ENCODE peak calls at places on chromosome 14, in eight cellular contexts. L is LHCN-M2, I is hepatocyte, C is posterior vena cava, S is foreskin fibroblast, A is amygdala, D is left colon, M is GM03348. P is an unnamed sample.

GRCh38 chr14:29895591-29896043 is 32.0 kb downstream of the PRKD1 start:
- DNase-seq in L (no peak), I (peak), C (no peak), S (no peak), A (no peak), D (no peak), M (no peak), P (peak)

GRCh38 chr14:51780006-51780692 is 80.3 kb upstream of the GNG2 start:
- DNase-seq in L (peak), I (peak), C (peak), S (peak), A (peak), D (peak), M (peak), P (peak)

GRCh38 chr14:55265197-55265596 is 6.0 kb upstream of the FBXO34 start:
- DNase-seq in L (no peak), I (no peak), C (no peak), S (no peak), A (no peak), D (no peak), M (no peak), P (no peak)

GRCh38 chr14:95507701-95508103 is 8.7 kb downstream of the SYNE3 start:
- DNase-seq in L (peak), I (no peak), C (no peak), S (peak), A (no peak), D (no peak), M (peak), P (peak)

GRCh38 chr14:56874375-56874774 is 64.1 kb upstream of the OTX2 start:
- DNase-seq in L (peak), I (peak), C (no peak), S (no peak), A (no peak), D (peak), M (no peak), P (no peak)

GRCh38 chr14:63164108-63164683 is 40.0 kb upstream of the RHOJ start:
- DNase-seq in L (no peak), I (no peak), C (no peak), S (no peak), A (no peak), D (no peak), M (peak), P (peak)

GRCh38 chr14:94046696-94047250 is 20.6 kb downstream of the OTUB2 start:
- DNase-seq in L (no peak), I (no peak), C (no peak), S (no peak), A (no peak), D (no peak), M (no peak), P (peak)

GRCh38 chr14:55980970-55981369 is 137.2 kb upstream of the PELI2 start:
- DNase-seq in L (no peak), I (no peak), C (no peak), S (no peak), A (no peak), D (no peak), M (no peak), P (no peak)

GRCh38 chr14:37246427-37246829 is 48.7 kb downstream of the MIPOL1 start:
- DNase-seq in L (peak), I (peak), C (no peak), S (peak), A (no peak), D (no peak), M (peak), P (no peak)

GRCh38 chr14:69043007-69043444 is 63.9 kb upstream of the ACTN1 start:
- DNase-seq in L (no peak), I (no peak), C (peak), S (peak), A (no peak), D (peak), M (no peak), P (peak)

GRCh38 chr14:104753528-104754212 is 723 bp downstream of the SIVA1 start:
- DNase-seq in L (no peak), I (peak), C (no peak), S (peak), A (no peak), D (no peak), M (no peak), P (no peak)

GRCh38 chr14:99991306-99991705 is 73.9 kb upstream of the EVL start:
- DNase-seq in L (no peak), I (no peak), C (no peak), S (no peak), A (no peak), D (no peak), M (no peak), P (no peak)

GRCh38 chr14:61130512-61131260 is 149.6 kb downstream of the SLC38A6 start:
- DNase-seq in L (no peak), I (no peak), C (no peak), S (no peak), A (no peak), D (no peak), M (no peak), P (no peak)

GRCh38 chr14:97833291-97833690 is 1036.1 kb downstream of the VRK1 start:
- DNase-seq in L (no peak), I (no peak), C (no peak), S (no peak), A (no peak), D (no peak), M (no peak), P (no peak)

GRCh38 chr14:106436310-106436905 is 910.0 kb downstream of the TMEM121 start:
- DNase-seq in L (peak), I (no peak), C (no peak), S (no peak), A (no peak), D (peak), M (no peak), P (no peak)

GRCh38 chr14:58663494-58664111 is 25.8 kb downstream of the DACT1 start:
- DNase-seq in L (peak), I (peak), C (no peak), S (peak), A (no peak), D (peak), M (peak), P (peak)

GRCh38 chr14:95056476-95056875 is 100.9 kb downstream of the DICER1 start:
- DNase-seq in L (no peak), I (no peak), C (no peak), S (no peak), A (no peak), D (no peak), M (no peak), P (no peak)

GRCh38 chr14:90204516-90204915 is 51.8 kb upstream of the PSMC1 start:
- DNase-seq in L (no peak), I (no peak), C (no peak), S (no peak), A (no peak), D (no peak), M (no peak), P (no peak)

GRCh38 chr14:60051690-60052324 is 39.9 kb upstream of the PCNX4 start:
- DNase-seq in L (no peak), I (peak), C (no peak), S (peak), A (no peak), D (no peak), M (peak), P (no peak)

GRCh38 chr14:41749425-41749824 is 142.7 kb downstream of the LRFN5 start:
- DNase-seq in L (no peak), I (no peak), C (no peak), S (peak), A (no peak), D (no peak), M (no peak), P (no peak)

GRCh38 chr14:74858022-74858421 is 17.9 kb downstream of the PROX2 start:
- DNase-seq in L (no peak), I (no peak), C (no peak), S (peak), A (no peak), D (no peak), M (peak), P (no peak)

GRCh38 chr14:103629503-103630121 is 601 bp downstream of the KLC1 start:
- DNase-seq in L (no peak), I (peak), C (peak), S (peak), A (peak), D (peak), M (peak), P (peak)

P was measured in islet precursor cell.